ENCODE peak calls at places on chromosomes 3 and 15, in ten cellular contexts. One of them, this sample, is unnamed.

GRCh38 chr3:167406876-167407492 is 26.9 kb upstream of the ZBBX start:
- DNase-seq in ELR: peak; percentile 74
- DNase-seq in tibial artery: peak; percentile 22
- DNase-seq in NCI-H446: peak; percentile 62
- DNase-seq in T-helper 1 cell: no peak
- DNase-seq in head of caudate nucleus: peak; percentile 33
- DNase-seq in Calu3: peak; percentile 74
- DNase-seq in thoracic aorta: no peak
- DNase-seq in sigmoid colon: no peak
- DNase-seq in T-cell: no peak
- DNase-seq in this sample: no peak

GRCh38 chr3:123841476-123842238 is 42.5 kb downstream of the MYLK start:
- DNase-seq in thoracic aorta: no peak
- DNase-seq in T-cell: no peak
- DNase-seq in Calu3: no peak
- DNase-seq in sigmoid colon: no peak
- DNase-seq in ELR: peak; percentile 80
- DNase-seq in T-helper 1 cell: no peak
- DNase-seq in tibial artery: no peak
- DNase-seq in NCI-H446: no peak
- DNase-seq in head of caudate nucleus: no peak
- DNase-seq in this sample: no peak

GRCh38 chr15:50764331-50765201 is 940 bp downstream of the SPPL2A start:
- DNase-seq in ELR: peak; percentile 37
- DNase-seq in T-cell: no peak
- DNase-seq in head of caudate nucleus: no peak
- DNase-seq in sigmoid colon: no peak
- DNase-seq in thoracic aorta: no peak
- DNase-seq in T-helper 1 cell: no peak
- DNase-seq in tibial artery: no peak
- DNase-seq in NCI-H446: peak; percentile 25
- DNase-seq in Calu3: no peak
- DNase-seq in this sample: no peak

GRCh38 chr3:144259267-144259666 is 287.6 kb downstream of the DIPK2A start:
- DNase-seq in T-helper 1 cell: no peak
- DNase-seq in ELR: no peak
- DNase-seq in sigmoid colon: no peak
- DNase-seq in NCI-H446: no peak
- DNase-seq in T-cell: no peak
- DNase-seq in thoracic aorta: no peak
- DNase-seq in tibial artery: no peak
- DNase-seq in Calu3: no peak
- DNase-seq in head of caudate nucleus: no peak
- DNase-seq in this sample: no peak

GRCh38 chr3:143573904-143574303 is 274.4 kb downstream of the SLC9A9 start:
- DNase-seq in tibial artery: no peak
- DNase-seq in head of caudate nucleus: no peak
- DNase-seq in T-cell: no peak
- DNase-seq in sigmoid colon: no peak
- DNase-seq in thoracic aorta: no peak
- DNase-seq in NCI-H446: no peak
- DNase-seq in Calu3: no peak
- DNase-seq in T-helper 1 cell: no peak
- DNase-seq in ELR: no peak
- DNase-seq in this sample: no peak

GRCh38 chr15:84839714-84840113 is 22.6 kb downstream of the ALPK3 start:
- DNase-seq in ELR: no peak
- DNase-seq in head of caudate nucleus: no peak
- DNase-seq in thoracic aorta: no peak
- DNase-seq in T-helper 1 cell: no peak
- DNase-seq in T-cell: no peak
- DNase-seq in Calu3: no peak
- DNase-seq in sigmoid colon: no peak
- DNase-seq in tibial artery: no peak
- DNase-seq in NCI-H446: no peak
- DNase-seq in this sample: no peak

GRCh38 chr3:132879651-132880050 is 157.4 kb upstream of the NPHP3 start:
- DNase-seq in ELR: no peak
- DNase-seq in NCI-H446: no peak
- DNase-seq in T-cell: no peak
- DNase-seq in thoracic aorta: no peak
- DNase-seq in head of caudate nucleus: no peak
- DNase-seq in tibial artery: no peak
- DNase-seq in T-helper 1 cell: no peak
- DNase-seq in Calu3: peak; percentile 35
- DNase-seq in sigmoid colon: no peak
- DNase-seq in this sample: no peak

GRCh38 chr3:127750226-127751031 is 71.9 kb downstream of the MGLL start:
- DNase-seq in thoracic aorta: no peak
- DNase-seq in sigmoid colon: no peak
- DNase-seq in T-cell: no peak
- DNase-seq in T-helper 1 cell: no peak
- DNase-seq in tibial artery: no peak
- DNase-seq in ELR: peak; percentile 91
- DNase-seq in NCI-H446: peak; percentile 86
- DNase-seq in Calu3: no peak
- DNase-seq in head of caudate nucleus: no peak
- DNase-seq in this sample: peak; percentile 30

GRCh38 chr3:179921500-179921899 is 115.2 kb downstream of the PEX5L start:
- DNase-seq in tibial artery: no peak
- DNase-seq in thoracic aorta: no peak
- DNase-seq in head of caudate nucleus: no peak
- DNase-seq in NCI-H446: no peak
- DNase-seq in T-helper 1 cell: no peak
- DNase-seq in T-cell: no peak
- DNase-seq in Calu3: no peak
- DNase-seq in ELR: peak; percentile 13
- DNase-seq in sigmoid colon: no peak
- DNase-seq in this sample: no peak

GRCh38 chr15:65334586-65335231 is 30.2 kb downstream of the RNU5B-1 start:
- DNase-seq in ELR: no peak
- DNase-seq in thoracic aorta: no peak
- DNase-seq in NCI-H446: no peak
- DNase-seq in T-cell: no peak
- DNase-seq in Calu3: no peak
- DNase-seq in head of caudate nucleus: no peak
- DNase-seq in sigmoid colon: no peak
- DNase-seq in tibial artery: no peak
- DNase-seq in T-helper 1 cell: no peak
- DNase-seq in this sample: no peak

GRCh38 chr3:87997298-87997697 is 61.5 kb downstream of the CGGBP1 start:
- DNase-seq in NCI-H446: no peak
- DNase-seq in sigmoid colon: no peak
- DNase-seq in T-helper 1 cell: no peak
- DNase-seq in T-cell: no peak
- DNase-seq in tibial artery: peak; percentile 34
- DNase-seq in thoracic aorta: no peak
- DNase-seq in Calu3: peak; percentile 60
- DNase-seq in ELR: peak; percentile 83
- DNase-seq in head of caudate nucleus: no peak
- DNase-seq in this sample: no peak

GRCh38 chr3:153138267-153139210 is 23.5 kb upstream of the RAP2B start:
- DNase-seq in sigmoid colon: peak; percentile 72
- DNase-seq in head of caudate nucleus: no peak
- DNase-seq in Calu3: peak; percentile 92
- DNase-seq in T-cell: no peak
- DNase-seq in NCI-H446: no peak
- DNase-seq in T-helper 1 cell: no peak
- DNase-seq in thoracic aorta: peak; percentile 13
- DNase-seq in tibial artery: peak; percentile 71
- DNase-seq in ELR: peak; percentile 97
- DNase-seq in this sample: peak; percentile 47

GRCh38 chr15:70505411-70505919 is 257.9 kb downstream of the UACA start:
- DNase-seq in T-helper 1 cell: no peak
- DNase-seq in head of caudate nucleus: no peak
- DNase-seq in sigmoid colon: no peak
- DNase-seq in ELR: peak; percentile 91
- DNase-seq in tibial artery: no peak
- DNase-seq in T-cell: no peak
- DNase-seq in thoracic aorta: no peak
- DNase-seq in NCI-H446: peak; percentile 7
- DNase-seq in Calu3: peak; percentile 68
- DNase-seq in this sample: no peak

This sample was measured in gastrocnemius medialis.